ENCODE peak calls at places on chromosomes 1 and 21, in four cellular contexts. C is K562, V is HepG2, Z is H1. R is an unnamed sample.

GRCh38 chr1:26538480-26539412 is 9.2 kb downstream of the RPS6KA1 start:
- DNase-seq in C (peak), Z (no peak), V (peak), R (peak)

GRCh38 chr1:32988665-32989064 is 24.1 kb upstream of the RNF19B start:
- DNase-seq in Z (no peak), C (no peak), V (no peak), R (no peak)

GRCh38 chr1:32394141-32394889 is at the start of gene BSDC1:
- DNase-seq in C (peak), V (peak), Z (peak), R (peak)

GRCh38 chr1:93874025-93874651 is 4.9 kb downstream of the DNTTIP2 start:
- DNase-seq in Z (no peak), V (peak), C (no peak), R (no peak)

GRCh38 chr1:192157067-192157466 is 1.2 kb upstream of the RGS18 start:
- DNase-seq in Z (no peak), C (no peak), V (no peak), R (no peak)

GRCh38 chr21:39052718-39053117 is 130.5 kb downstream of the PSMG1 start:
- DNase-seq in V (no peak), C (no peak), Z (no peak), R (no peak)

GRCh38 chr21:36696640-36697472 is 2.1 kb upstream of the SIM2 start:
- DNase-seq in V (no peak), C (no peak), Z (no peak), R (no peak)

GRCh38 chr1:210239295-210240155 is 6.9 kb downstream of the SERTAD4 start:
- DNase-seq in V (peak), C (peak), Z (no peak), R (peak)

GRCh38 chr1:153573351-153573750 is 7.7 kb upstream of the S100A2 start:
- DNase-seq in Z (no peak), V (no peak), C (no peak), R (no peak)

GRCh38 chr1:209368864-209369598 is 214.5 kb upstream of the CAMK1G start:
- DNase-seq in C (no peak), V (no peak), Z (no peak), R (no peak)

GRCh38 chr1:181206979-181207790 is 118.7 kb downstream of the IER5 start:
- DNase-seq in C (no peak), V (no peak), Z (no peak), R (no peak)

GRCh38 chr1:30384286-30385245 is 338.8 kb downstream of the MATN1 start:
- DNase-seq in V (no peak), C (no peak), Z (no peak), R (no peak)

GRCh38 chr21:34037446-34037845 is 35.9 kb upstream of the MRPS6 start:
- DNase-seq in V (no peak), Z (no peak), C (peak), R (no peak)

GRCh38 chr1:108590947-108591346 is 31.0 kb downstream of the EEIG2 start:
- DNase-seq in Z (no peak), V (no peak), C (no peak), R (no peak)

GRCh38 chr1:24236170-24237045 is 49.3 kb upstream of the IFNLR1 start:
- DNase-seq in V (no peak), Z (no peak), C (no peak), R (peak)

GRCh38 chr1:36458910-36459309 is 5.3 kb downstream of the MRPS15 start:
- DNase-seq in V (no peak), Z (no peak), C (no peak), R (no peak)

GRCh38 chr1:23484253-23485001 is 448 bp upstream of the ASAP3 start:
- DNase-seq in C (peak), V (peak), Z (peak), R (peak)

GRCh38 chr21:46295996-46296752 is 10.0 kb downstream of the YBEY start:
- DNase-seq in V (peak), Z (no peak), C (peak), R (no peak)

GRCh38 chr21:35138665-35139381 is 89.7 kb upstream of the RUNX1 start:
- DNase-seq in V (no peak), Z (no peak), C (peak), R (peak)

GRCh38 chr1:9150582-9151290 is 21.8 kb upstream of the GPR157 start:
- DNase-seq in V (no peak), C (no peak), Z (no peak), R (no peak)

GRCh38 chr1:87451229-87451900 is 122.7 kb downstream of the LMO4 start:
- DNase-seq in C (no peak), Z (no peak), V (no peak), R (no peak)

GRCh38 chr1:41419584-41420295 is 58.5 kb downstream of the FOXO6 start:
- DNase-seq in C (no peak), V (no peak), Z (no peak), R (no peak)

GRCh38 chr21:42850866-42851391 is 28.4 kb downstream of the WDR4 start:
- DNase-seq in V (no peak), Z (peak), C (peak), R (no peak)

GRCh38 chr1:71093938-71094337 is 13.1 kb upstream of the ZRANB2 start:
- DNase-seq in V (no peak), Z (no peak), C (peak), R (no peak)

GRCh38 chr1:181655756-181656155 is 172.4 kb downstream of the CACNA1E start:
- DNase-seq in C (no peak), V (no peak), Z (no peak), R (no peak)

GRCh38 chr1:94012686-94013330 is 103.6 kb upstream of the GCLM start:
- DNase-seq in Z (no peak), C (no peak), V (no peak), R (no peak)

GRCh38 chr21:27674037-27674436 is 707.1 kb upstream of the ADAMTS5 start:
- DNase-seq in V (no peak), Z (no peak), C (no peak), R (no peak)

GRCh38 chr21:39908265-39908923 is 41.2 kb downstream of the PCP4 start:
- DNase-seq in V (no peak), C (no peak), Z (no peak), R (no peak)

GRCh38 chr1:67880056-67880601 is 46.9 kb upstream of the GNG12 start:
- DNase-seq in C (no peak), V (no peak), Z (no peak), R (no peak)

GRCh38 chr21:42309753-42310213 is 5.4 kb downstream of the TFF3 start:
- DNase-seq in Z (no peak), V (no peak), C (peak), R (peak)

GRCh38 chr1:202501281-202501680 is 152.8 kb downstream of the PPP1R12B start:
- DNase-seq in C (peak), V (peak), Z (no peak), R (peak)

GRCh38 chr21:45269861-45270260 is 17.8 kb downstream of the POFUT2 start:
- DNase-seq in V (no peak), C (no peak), Z (no peak), R (no peak)
- TF ChIP-seq FOSL1 in V (no peak), C (no peak), Z (no peak), R (no peak)

GRCh38 chr1:59124166-59124565 is 172.7 kb upstream of the FGGY start:
- DNase-seq in Z (no peak), V (no peak), C (no peak), R (no peak)
- TF ChIP-seq FOSL1 in Z (no peak), V (no peak), C (no peak), R (no peak)

GRCh38 chr1:228445867-228446584 is 29.4 kb upstream of the TRIM17 start:
- DNase-seq in C (peak), Z (no peak), V (no peak), R (no peak)
- TF ChIP-seq FOSL1 in C (no peak), Z (no peak), V (no peak), R (no peak)

GRCh38 chr1:39829791-39830533 is 41.3 kb upstream of the BMP8B start:
- DNase-seq in C (peak), Z (no peak), V (no peak), R (no peak)
- TF ChIP-seq FOSL1 in C (peak), Z (no peak), V (no peak), R (no peak)

GRCh38 chr1:29356663-29357062 is 120.3 kb downstream of the PTPRU start:
- DNase-seq in C (peak), Z (no peak), V (no peak), R (no peak)

GRCh38 chr1:29352719-29353420 is 116.5 kb downstream of the PTPRU start:
- DNase-seq in V (no peak), Z (no peak), C (no peak), R (no peak)

GRCh38 chr1:29355375-29355774 is 119.1 kb downstream of the PTPRU start:
- DNase-seq in C (no peak), Z (no peak), V (no peak), R (no peak)

GRCh38 chr1:29357452-29357851 is 121.1 kb downstream of the PTPRU start:
- DNase-seq in V (no peak), C (no peak), Z (no peak), R (no peak)

GRCh38 chr1:29354511-29355098 is 118.3 kb downstream of the PTPRU start:
- DNase-seq in V (no peak), Z (no peak), C (peak), R (no peak)
- TF ChIP-seq FOSL1 in V (no peak), Z (no peak), C (no peak), R (no peak)

GRCh38 chr21:31660134-31660565 is 657 bp downstream of the SOD1 start:
- DNase-seq in V (no peak), Z (no peak), C (no peak), R (no peak)
- TF ChIP-seq FOSL1 in V (no peak), Z (no peak), C (no peak), R (no peak)

DNA sequence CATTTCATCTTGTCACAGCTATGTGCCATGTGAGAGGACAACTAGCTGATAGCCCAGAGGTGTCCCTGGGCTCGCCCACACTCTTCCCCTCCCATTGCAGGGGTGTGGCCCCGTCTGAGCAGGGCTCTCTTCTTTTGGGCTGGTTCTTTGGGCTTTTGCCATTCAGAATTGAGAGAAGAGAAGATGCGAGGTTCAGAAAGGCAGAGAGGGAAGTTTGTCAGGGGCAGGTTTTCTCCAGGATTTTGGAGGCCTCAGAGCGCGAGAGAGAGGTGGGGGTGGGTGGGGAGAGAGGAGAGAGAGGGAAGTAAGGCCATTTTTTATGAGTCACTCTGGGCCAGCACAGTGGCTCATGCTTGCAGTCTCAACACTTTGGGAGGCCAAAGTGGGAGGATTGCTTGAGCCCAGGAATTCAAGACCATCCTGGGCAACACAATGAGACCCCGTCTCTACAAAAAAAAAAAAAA is 5.2 kb downstream of the IFI6 start:
- DNase-seq in C (peak), V (no peak), Z (no peak), R (no peak)
- TF ChIP-seq FOSL1 in C (peak), V (no peak), Z (no peak), R (no peak)

GRCh38 chr1:85111709-85112108 is 63.4 kb upstream of the MCOLN3 start:
- DNase-seq in Z (no peak), V (no peak), C (no peak), R (no peak)

GRCh38 chr1:85121744-85122143 is 73.4 kb upstream of the MCOLN3 start:
- DNase-seq in Z (no peak), C (no peak), V (no peak), R (no peak)

GRCh38 chr1:85118751-85119150 is 70.5 kb upstream of the MCOLN3 start:
- DNase-seq in Z (no peak), C (no peak), V (no peak), R (no peak)

GRCh38 chr1:85115933-85116332 is 67.6 kb upstream of the MCOLN3 start:
- DNase-seq in V (no peak), C (no peak), Z (no peak), R (no peak)

GRCh38 chr1:85116856-85117255 is 68.6 kb upstream of the MCOLN3 start:
- DNase-seq in Z (no peak), C (no peak), V (no peak), R (no peak)
- TF ChIP-seq FOSL1 in Z (no peak), C (no peak), V (no peak), R (peak)